ENCODE peak calls at places on chromosomes 11 and 22, in ten cellular contexts. One of them, this sample, is unnamed.

GRCh38 chr11:76265771-76266241 is 59.5 kb upstream of the WNT11 start:
- DNase-seq in left ventricle myocardium inferior: no peak
- DNase-seq in thoracic aorta: no peak
- DNase-seq in colonic mucosa: no peak
- DNase-seq in PC-9: no peak
- DNase-seq in body of pancreas: peak; percentile 57
- DNase-seq in breast epithelium: no peak
- DNase-seq in lung: no peak
- DNase-seq in Panc1: no peak
- DNase-seq in OCI-LY7: no peak
- DNase-seq in this sample: peak; percentile 18

GRCh38 chr11:105000167-105000566 is 22.8 kb downstream of the CASP5 start:
- DNase-seq in left ventricle myocardium inferior: no peak
- DNase-seq in thoracic aorta: no peak
- DNase-seq in colonic mucosa: no peak
- DNase-seq in PC-9: no peak
- DNase-seq in body of pancreas: no peak
- DNase-seq in breast epithelium: no peak
- DNase-seq in lung: no peak
- DNase-seq in Panc1: no peak
- DNase-seq in OCI-LY7: no peak
- DNase-seq in this sample: no peak

GRCh38 chr11:76025068-76025467 is 181.2 kb downstream of the WNT11 start:
- DNase-seq in left ventricle myocardium inferior: no peak
- DNase-seq in thoracic aorta: no peak
- DNase-seq in colonic mucosa: no peak
- DNase-seq in PC-9: no peak
- DNase-seq in body of pancreas: no peak
- DNase-seq in breast epithelium: no peak
- DNase-seq in lung: no peak
- DNase-seq in Panc1: no peak
- DNase-seq in OCI-LY7: no peak
- DNase-seq in this sample: no peak

GRCh38 chr11:16793511-16793910 is 55.1 kb downstream of the C11orf58 start:
- DNase-seq in left ventricle myocardium inferior: no peak
- DNase-seq in thoracic aorta: no peak
- DNase-seq in colonic mucosa: no peak
- DNase-seq in PC-9: no peak
- DNase-seq in body of pancreas: no peak
- DNase-seq in breast epithelium: no peak
- DNase-seq in lung: no peak
- DNase-seq in Panc1: no peak
- DNase-seq in OCI-LY7: no peak
- DNase-seq in this sample: no peak

GRCh38 chr11:24739637-24740036 is 242.8 kb downstream of the LUZP2 start:
- DNase-seq in left ventricle myocardium inferior: no peak
- DNase-seq in thoracic aorta: no peak
- DNase-seq in colonic mucosa: no peak
- DNase-seq in PC-9: no peak
- DNase-seq in body of pancreas: no peak
- DNase-seq in breast epithelium: no peak
- DNase-seq in lung: no peak
- DNase-seq in Panc1: no peak
- DNase-seq in OCI-LY7: no peak
- DNase-seq in this sample: no peak

GRCh38 chr11:36062796-36063380 is 119.0 kb downstream of the LDLRAD3 start:
- DNase-seq in left ventricle myocardium inferior: no peak
- DNase-seq in thoracic aorta: no peak
- DNase-seq in colonic mucosa: no peak
- DNase-seq in PC-9: no peak
- DNase-seq in body of pancreas: no peak
- DNase-seq in breast epithelium: no peak
- DNase-seq in lung: no peak
- DNase-seq in Panc1: no peak
- DNase-seq in OCI-LY7: no peak
- DNase-seq in this sample: no peak

GRCh38 chr22:42283288-42284229 is 13.1 kb upstream of the TCF20 start:
- DNase-seq in left ventricle myocardium inferior: no peak
- DNase-seq in thoracic aorta: no peak
- DNase-seq in colonic mucosa: no peak
- DNase-seq in PC-9: no peak
- DNase-seq in body of pancreas: no peak
- DNase-seq in breast epithelium: no peak
- DNase-seq in lung: no peak
- DNase-seq in Panc1: no peak
- DNase-seq in OCI-LY7: no peak
- DNase-seq in this sample: no peak

GRCh38 chr22:46201059-46201757 is 48.9 kb downstream of the CDPF1 start:
- DNase-seq in left ventricle myocardium inferior: no peak
- DNase-seq in thoracic aorta: no peak
- DNase-seq in colonic mucosa: peak; percentile 80
- DNase-seq in PC-9: no peak
- DNase-seq in body of pancreas: peak; percentile 42
- DNase-seq in breast epithelium: peak; percentile 42
- DNase-seq in lung: no peak
- DNase-seq in Panc1: no peak
- DNase-seq in OCI-LY7: no peak
- DNase-seq in this sample: no peak

GRCh38 chr11:133163463-133164419 is 368.6 kb downstream of the OPCML start:
- DNase-seq in left ventricle myocardium inferior: no peak
- DNase-seq in thoracic aorta: no peak
- DNase-seq in colonic mucosa: peak; percentile 24
- DNase-seq in PC-9: no peak
- DNase-seq in body of pancreas: peak; percentile 45
- DNase-seq in breast epithelium: no peak
- DNase-seq in lung: no peak
- DNase-seq in Panc1: peak; percentile 15
- DNase-seq in OCI-LY7: peak; percentile 30
- DNase-seq in this sample: no peak

GRCh38 chr11:69820441-69820840 is 1.2 kb upstream of the FGF3 start:
- DNase-seq in left ventricle myocardium inferior: no peak
- DNase-seq in thoracic aorta: no peak
- DNase-seq in colonic mucosa: no peak
- DNase-seq in PC-9: no peak
- DNase-seq in body of pancreas: no peak
- DNase-seq in breast epithelium: no peak
- DNase-seq in lung: no peak
- DNase-seq in Panc1: no peak
- DNase-seq in OCI-LY7: no peak
- DNase-seq in this sample: no peak

GRCh38 chr22:49210606-49211005 is 617.1 kb downstream of the BRD1 start:
- DNase-seq in left ventricle myocardium inferior: peak; percentile 4
- DNase-seq in thoracic aorta: no peak
- DNase-seq in colonic mucosa: no peak
- DNase-seq in PC-9: no peak
- DNase-seq in body of pancreas: no peak
- DNase-seq in breast epithelium: no peak
- DNase-seq in lung: no peak
- DNase-seq in Panc1: no peak
- DNase-seq in OCI-LY7: no peak
- DNase-seq in this sample: no peak

GRCh38 chr22:30885591-30885990 is 83.0 kb downstream of the MORC2 start:
- DNase-seq in left ventricle myocardium inferior: no peak
- DNase-seq in thoracic aorta: no peak
- DNase-seq in colonic mucosa: no peak
- DNase-seq in PC-9: no peak
- DNase-seq in body of pancreas: no peak
- DNase-seq in breast epithelium: no peak
- DNase-seq in lung: no peak
- DNase-seq in Panc1: no peak
- DNase-seq in OCI-LY7: no peak
- DNase-seq in this sample: no peak

GRCh38 chr11:106399075-106399500 is 321.6 kb downstream of the AASDHPPT start:
- DNase-seq in left ventricle myocardium inferior: no peak
- DNase-seq in thoracic aorta: no peak
- DNase-seq in colonic mucosa: no peak
- DNase-seq in PC-9: peak; percentile 53
- DNase-seq in body of pancreas: peak; percentile 33
- DNase-seq in breast epithelium: no peak
- DNase-seq in lung: peak; percentile 34
- DNase-seq in Panc1: peak; percentile 92
- DNase-seq in OCI-LY7: no peak
- DNase-seq in this sample: peak; percentile 2

GRCh38 chr11:62133328-62134065 is 9.7 kb downstream of the INCENP start:
- DNase-seq in left ventricle myocardium inferior: no peak
- DNase-seq in thoracic aorta: no peak
- DNase-seq in colonic mucosa: no peak
- DNase-seq in PC-9: no peak
- DNase-seq in body of pancreas: no peak
- DNase-seq in breast epithelium: no peak
- DNase-seq in lung: no peak
- DNase-seq in Panc1: no peak
- DNase-seq in OCI-LY7: no peak
- DNase-seq in this sample: no peak

GRCh38 chr11:120248551-120249278 is 8.8 kb downstream of the POU2F3 start:
- DNase-seq in left ventricle myocardium inferior: no peak
- DNase-seq in thoracic aorta: no peak
- DNase-seq in colonic mucosa: no peak
- DNase-seq in PC-9: no peak
- DNase-seq in body of pancreas: no peak
- DNase-seq in breast epithelium: no peak
- DNase-seq in lung: no peak
- DNase-seq in Panc1: no peak
- DNase-seq in OCI-LY7: no peak
- DNase-seq in this sample: no peak

GRCh38 chr11:75328426-75329277 is 22.8 kb downstream of the ARRB1 start:
- DNase-seq in left ventricle myocardium inferior: peak; percentile 70
- DNase-seq in thoracic aorta: no peak
- DNase-seq in colonic mucosa: peak; percentile 88
- DNase-seq in PC-9: peak; percentile 83
- DNase-seq in body of pancreas: peak; percentile 79
- DNase-seq in breast epithelium: peak; percentile 65
- DNase-seq in lung: peak; percentile 84
- DNase-seq in Panc1: peak; percentile 76
- DNase-seq in OCI-LY7: peak; percentile 45
- DNase-seq in this sample: no peak

GRCh38 chr11:9527481-9528140 is 45.9 kb upstream of the WEE1 start:
- DNase-seq in left ventricle myocardium inferior: no peak
- DNase-seq in thoracic aorta: no peak
- DNase-seq in colonic mucosa: peak; percentile 42
- DNase-seq in PC-9: no peak
- DNase-seq in body of pancreas: peak; percentile 20
- DNase-seq in breast epithelium: no peak
- DNase-seq in lung: no peak
- DNase-seq in Panc1: no peak
- DNase-seq in OCI-LY7: no peak
- DNase-seq in this sample: no peak

GRCh38 chr11:28366549-28367341 is 258.6 kb downstream of the METTL15 start:
- DNase-seq in left ventricle myocardium inferior: no peak
- DNase-seq in thoracic aorta: no peak
- DNase-seq in colonic mucosa: no peak
- DNase-seq in PC-9: no peak
- DNase-seq in body of pancreas: no peak
- DNase-seq in breast epithelium: no peak
- DNase-seq in lung: no peak
- DNase-seq in Panc1: no peak
- DNase-seq in OCI-LY7: no peak
- DNase-seq in this sample: no peak

DNA sequence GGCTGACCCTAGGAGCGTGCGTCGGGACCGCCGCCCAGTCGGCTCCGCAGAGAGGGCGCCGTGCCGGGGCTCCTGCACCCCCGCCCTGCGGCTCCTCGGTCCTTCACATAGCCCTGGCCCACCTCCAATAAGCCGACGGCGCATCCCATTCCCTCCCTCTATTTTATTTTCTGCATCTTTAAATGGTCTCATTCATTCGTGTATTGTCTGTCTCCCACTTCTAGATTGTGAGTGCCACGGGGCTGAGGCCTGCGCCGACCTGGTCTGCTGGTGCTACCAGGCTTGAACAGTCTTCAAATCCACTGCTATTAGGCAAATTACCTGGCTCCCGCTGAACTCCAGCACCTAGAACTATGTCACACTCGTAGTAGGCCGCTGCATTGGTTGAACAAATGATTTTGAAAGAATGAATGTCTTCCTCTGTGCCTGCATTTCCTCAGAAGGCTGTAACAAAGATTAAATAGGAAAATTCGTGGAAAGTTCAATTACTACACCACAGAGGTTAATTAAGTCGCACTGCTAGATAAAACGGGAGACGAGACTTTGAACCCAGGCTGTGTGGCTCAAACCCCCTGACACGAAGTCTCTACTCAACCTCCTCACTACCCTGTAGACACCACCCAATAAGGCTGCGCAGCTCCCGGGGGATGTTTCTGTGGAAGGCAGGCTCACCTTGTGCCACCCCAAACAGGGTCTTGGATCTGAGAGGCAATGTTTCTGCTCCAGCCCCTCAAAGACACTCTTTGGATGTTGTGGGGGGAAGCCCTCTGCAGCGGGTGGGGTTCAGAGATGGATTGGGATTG is 1.2 kb upstream of the PPP1R14B start:
- DNase-seq in left ventricle myocardium inferior: no peak
- DNase-seq in thoracic aorta: no peak
- DNase-seq in colonic mucosa: no peak
- DNase-seq in PC-9: no peak
- DNase-seq in body of pancreas: no peak
- DNase-seq in breast epithelium: no peak
- DNase-seq in lung: no peak
- DNase-seq in Panc1: no peak
- DNase-seq in OCI-LY7: no peak
- DNase-seq in this sample: no peak
- H3K4me1 ChIP-seq in left ventricle myocardium inferior: peaks cover 68% of the 10 kb centered on the region
- H3K4me1 ChIP-seq in thoracic aorta: peaks cover 22% of the 10 kb centered on the region
- H3K4me1 ChIP-seq in colonic mucosa: peaks cover 3% of the 10 kb centered on the region
- H3K4me1 ChIP-seq in PC-9: peaks cover 19% of the 10 kb centered on the region
- H3K4me1 ChIP-seq in body of pancreas: peaks cover 56% of the 10 kb centered on the region
- H3K4me1 ChIP-seq in breast epithelium: peaks cover 14% of the 10 kb centered on the region
- H3K4me1 ChIP-seq in lung: peaks cover 21% of the 10 kb centered on the region
- H3K4me1 ChIP-seq in Panc1: peaks cover 55% of the 10 kb centered on the region
- H3K4me1 ChIP-seq in OCI-LY7: peaks cover 62% of the 10 kb centered on the region
- H3K4me1 ChIP-seq in this sample: peaks cover 47% of the 10 kb centered on the region

GRCh38 chr11:47348859-47349258 is 3.6 kb downstream of the MYBPC3 start:
- DNase-seq in left ventricle myocardium inferior: no peak
- DNase-seq in thoracic aorta: no peak
- DNase-seq in colonic mucosa: no peak
- DNase-seq in PC-9: peak; percentile 19
- DNase-seq in body of pancreas: no peak
- DNase-seq in breast epithelium: no peak
- DNase-seq in lung: no peak
- DNase-seq in Panc1: no peak
- DNase-seq in OCI-LY7: peak; percentile 54
- DNase-seq in this sample: no peak
- TF ChIP-seq CTCF in left ventricle myocardium inferior: no peak
- TF ChIP-seq CTCF in thoracic aorta: no peak
- TF ChIP-seq CTCF in colonic mucosa: no peak
- TF ChIP-seq CTCF in PC-9: peak; percentile 43
- TF ChIP-seq CTCF in body of pancreas: no peak
- TF ChIP-seq CTCF in breast epithelium: no peak
- TF ChIP-seq CTCF in lung: no peak
- TF ChIP-seq CTCF in Panc1: no peak
- TF ChIP-seq CTCF in OCI-LY7: peak; percentile 65
- TF ChIP-seq CTCF in this sample: no peak

GRCh38 chr22:23031795-23032194 is 38.5 kb upstream of the GNAZ start:
- DNase-seq in left ventricle myocardium inferior: no peak
- DNase-seq in thoracic aorta: no peak
- DNase-seq in colonic mucosa: no peak
- DNase-seq in PC-9: no peak
- DNase-seq in body of pancreas: no peak
- DNase-seq in breast epithelium: no peak
- DNase-seq in lung: no peak
- DNase-seq in Panc1: no peak
- DNase-seq in OCI-LY7: no peak
- DNase-seq in this sample: no peak
- H3K4me3 ChIP-seq in left ventricle myocardium inferior: no peak overlapping the region
- H3K4me3 ChIP-seq in thoracic aorta: no peak overlapping the region
- H3K4me3 ChIP-seq in colonic mucosa: no peak overlapping the region
- H3K4me3 ChIP-seq in PC-9: no peak overlapping the region
- H3K4me3 ChIP-seq in body of pancreas: no peak overlapping the region
- H3K4me3 ChIP-seq in breast epithelium: no peak overlapping the region
- H3K4me3 ChIP-seq in lung: no peak overlapping the region
- H3K4me3 ChIP-seq in Panc1: no peak overlapping the region
- H3K4me3 ChIP-seq in OCI-LY7: peak overlapping the region; percentile 48
- H3K4me3 ChIP-seq in this sample: no peak overlapping the region

GRCh38 chr22:20566420-20567260 is 59.2 kb downstream of the MED15 start:
- DNase-seq in left ventricle myocardium inferior: peak; percentile 12
- DNase-seq in thoracic aorta: no peak
- DNase-seq in colonic mucosa: no peak
- DNase-seq in PC-9: peak; percentile 51
- DNase-seq in body of pancreas: peak; percentile 61
- DNase-seq in breast epithelium: peak; percentile 47
- DNase-seq in lung: no peak
- DNase-seq in Panc1: no peak
- DNase-seq in OCI-LY7: no peak
- DNase-seq in this sample: no peak
- H3K4me1 ChIP-seq in left ventricle myocardium inferior: peaks cover 49% of the 10 kb centered on the region
- H3K4me1 ChIP-seq in thoracic aorta: peaks cover 16% of the 10 kb centered on the region
- H3K4me1 ChIP-seq in colonic mucosa: peaks cover 6% of the 10 kb centered on the region
- H3K4me1 ChIP-seq in PC-9: peaks cover 66% of the 10 kb centered on the region
- H3K4me1 ChIP-seq in body of pancreas: peaks cover 36% of the 10 kb centered on the region
- H3K4me1 ChIP-seq in breast epithelium: peaks cover 8% of the 10 kb centered on the region
- H3K4me1 ChIP-seq in lung: peaks cover 13% of the 10 kb centered on the region
- H3K4me1 ChIP-seq in Panc1: no peaks in the 10 kb centered on the region
- H3K4me1 ChIP-seq in OCI-LY7: no peaks in the 10 kb centered on the region
- H3K4me1 ChIP-seq in this sample: peaks cover 12% of the 10 kb centered on the region